ENCODE peak calls at places on chromosome 18, in four cellular contexts. W is endodermal cell; J is activated CD8-positive, alpha-beta T cell treated with anti-CD3 and anti-CD28 coated beads, Interleukin-2, amount 10 ng/mL, durations not matched to agents 7 days and 5 days; O is Calu3. D is an unnamed sample.

GRCh38 chr18:55189972-55190371 is 230.7 kb upstream of the CCDC68 start:
- DNase-seq in W (peak), O (no peak), J (no peak), D (no peak)

GRCh38 chr18:57956495-57956894 is 87.5 kb upstream of the NEDD4L start:
- DNase-seq in J (no peak), W (no peak), O (no peak), D (no peak)

GRCh38 chr18:10588975-10589374 is 63.1 kb downstream of the NAPG start:
- DNase-seq in W (no peak), O (no peak), J (no peak), D (no peak)

GRCh38 chr18:27750014-27750413 is 426.9 kb downstream of the CDH2 start:
- DNase-seq in J (no peak), O (peak), W (peak), D (peak)

GRCh38 chr18:69455120-69455519 is 54.4 kb downstream of the DOK6 start:
- DNase-seq in O (no peak), J (no peak), W (no peak), D (no peak)

GRCh38 chr18:14945984-14946383 is 198.0 kb downstream of the ANKRD30B start:
- DNase-seq in J (no peak), W (no peak), O (no peak), D (no peak)

GRCh38 chr18:43486462-43486861 is 209.2 kb upstream of the SYT4 start:
- DNase-seq in O (no peak), W (peak), J (no peak), D (peak)

GRCh38 chr18:48123324-48123723 is 192.9 kb upstream of the SMAD2 start:
- DNase-seq in O (no peak), J (no peak), W (peak), D (no peak)

GRCh38 chr18:11518788-11519685 is 90.4 kb upstream of the SLC35G4 start:
- DNase-seq in J (peak), W (peak), O (peak), D (peak)

GRCh38 chr18:28175047-28175929 is 1.6 kb downstream of the CDH2 start:
- DNase-seq in J (no peak), W (peak), O (no peak), D (no peak)

GRCh38 chr18:13712400-13713131 is 13.8 kb downstream of the FAM210A start:
- DNase-seq in O (no peak), W (no peak), J (no peak), D (no peak)

GRCh38 chr18:62339106-62339988 is 14.2 kb downstream of the TNFRSF11A start:
- DNase-seq in J (no peak), O (no peak), W (peak), D (no peak)

GRCh38 chr18:69580107-69580506 is 179.4 kb downstream of the DOK6 start:
- DNase-seq in W (no peak), J (peak), O (peak), D (peak)

GRCh38 chr18:39531659-39532058 is 1966.1 kb upstream of the CELF4 start:
- DNase-seq in O (no peak), J (no peak), W (no peak), D (no peak)

GRCh38 chr18:6382968-6383367 is 31.7 kb downstream of the L3MBTL4 start:
- DNase-seq in O (no peak), J (no peak), W (peak), D (no peak)

GRCh38 chr18:78242307-78242643 is 737.3 kb upstream of the SALL3 start:
- DNase-seq in O (no peak), W (no peak), J (no peak), D (no peak)

GRCh38 chr18:53305471-53305870 is 919.0 kb downstream of the MBD2 start:
- DNase-seq in W (no peak), J (no peak), O (no peak), D (no peak)

GRCh38 chr18:48902023-48902855 is 48.5 kb downstream of the SMAD7 start:
- DNase-seq in O (peak), J (no peak), W (peak), D (no peak)

GRCh38 chr18:5036523-5036922 is 160.5 kb downstream of the AKAIN1 start:
- DNase-seq in J (no peak), O (no peak), W (peak), D (no peak)

GRCh38 chr18:9796933-9797549 is 88.7 kb upstream of the TXNDC2 start:
- DNase-seq in W (no peak), O (no peak), J (no peak), D (no peak)

GRCh38 chr18:61322265-61322873 is 10.9 kb upstream of the CDH20 start:
- DNase-seq in O (peak), J (peak), W (peak), D (peak)

GRCh38 chr18:28494151-28494550 is 317.2 kb upstream of the CDH2 start:
- DNase-seq in J (no peak), W (no peak), O (no peak), D (no peak)

GRCh38 chr18:56711706-56712445 is 60.7 kb downstream of the WDR7 start:
- DNase-seq in W (no peak), J (no peak), O (no peak), D (no peak)

GRCh38 chr18:11665146-11665545 is 23.9 kb upstream of the GNAL start:
- DNase-seq in J (no peak), O (no peak), W (peak), D (no peak)

GRCh38 chr18:22311301-22311700 is 106.4 kb downstream of the CTAGE1 start:
- DNase-seq in O (no peak), J (no peak), W (no peak), D (no peak)

GRCh38 chr18:48897531-48897930 is 53.2 kb downstream of the SMAD7 start:
- DNase-seq in W (no peak), J (no peak), O (no peak), D (no peak)

GRCh38 chr18:31863103-31863502 is 79.8 kb downstream of the TRAPPC8 start:
- DNase-seq in J (no peak), W (no peak), O (no peak), D (no peak)

GRCh38 chr18:46659484-46659883 is 2.5 kb upstream of the LOXHD1 start:
- DNase-seq in W (no peak), O (no peak), J (no peak), D (no peak)

GRCh38 chr18:79692886-79693285 is 13.3 kb downstream of the CTDP1 start:
- DNase-seq in W (no peak), O (no peak), J (no peak), D (no peak)

GRCh38 chr18:70384181-70384790 is 95.4 kb downstream of the SOCS6 start:
- DNase-seq in O (peak), W (no peak), J (no peak), D (no peak)